ENCODE peak calls at places on chromosomes 13 and 19, in six cellular contexts. U is T-helper 2 cell treated with Interferon-gamma antibody and Interleukin-4, amounts not matched to agents 5 μg/mL and 100 μg/mL, for 36 hours; O is CD4-positive, alpha-beta T cell; X is NCI-H1105; D is T-helper 17 cell; I is activated CD8-positive, alpha-beta T cell treated with anti-CD3 and anti-CD28 coated beads, Interleukin-2, amount 10 ng/mL, durations not matched to agents 7 days and 5 days. Z is an unnamed sample.

GRCh38 chr13:64900039-64900438 is 2330.1 kb downstream of the PCDH9 start:
- DNase-seq in X (no peak), I (no peak), U (no peak), D (no peak), O (no peak), Z (no peak)

GRCh38 chr19:48310227-48310626 is 15.1 kb upstream of the EMP3 start:
- DNase-seq in O (no peak), I (no peak), D (no peak), X (no peak), U (no peak), Z (no peak)

GRCh38 chr19:40907968-40908735 is 26.1 kb upstream of the CYP2A7 start:
- DNase-seq in O (peak), X (no peak), D (no peak), I (peak), U (no peak), Z (no peak)

GRCh38 chr13:113791761-113792160 is 32.7 kb downstream of the TMEM255B start:
- DNase-seq in X (no peak), D (no peak), O (no peak), U (no peak), I (no peak), Z (no peak)

GRCh38 chr13:96792736-96793444 is 201.4 kb downstream of the OXGR1 start:
- DNase-seq in O (no peak), I (no peak), D (no peak), X (no peak), U (no peak), Z (no peak)

GRCh38 chr19:33177417-33177976 is 16.6 kb upstream of the LRP3 start:
- DNase-seq in O (peak), D (peak), X (peak), U (no peak), I (no peak), Z (no peak)

GRCh38 chr19:38917921-38918491 is 6.0 kb upstream of the CCER2 start:
- DNase-seq in D (no peak), X (no peak), I (no peak), O (no peak), U (no peak), Z (no peak)

GRCh38 chr19:55386515-55386947 is 799 bp downstream of the RPL28 start:
- DNase-seq in D (no peak), X (no peak), I (no peak), O (no peak), U (peak), Z (no peak)

GRCh38 chr19:19439083-19439482 is 33.6 kb downstream of the GATAD2A start:
- DNase-seq in D (no peak), U (no peak), I (no peak), X (no peak), O (no peak), Z (no peak)

GRCh38 chr13:107665926-107666458 is 549.3 kb downstream of the LIG4 start:
- DNase-seq in D (no peak), I (no peak), U (no peak), X (no peak), O (no peak), Z (no peak)

Z was measured in activated T-helper 2 cell treated with anti-CD3 and anti-CD28 coated beads, Interferon-gamma antibody, Interleukin-2, Interleukin-4, amounts not matched to agents 10 μg/mL and 5 μg/mL and 100 μg/mL, durations not matched to agents 14 hours and 24 hours and 36 hours.